ENCODE peak calls at places on chromosomes 7 and 10, in seven cellular contexts. D is K562, G is ovary, J is OCI-LY7, X is fibroblast of lung, E is transverse colon, C is cardiac muscle cell. Y is an unnamed sample. For H3K9me3 and H3K4me1, the result is how much of the 10 kb centered on the place peaks cover.

GRCh38 chr7:707296-708000 is 19.1 kb upstream of the DNAAF5 start:
- DNase-seq in G (peak), C (no peak), J (no peak), X (no peak), E (no peak), D (no peak), Y (no peak)

GRCh38 chr10:88992945-88993537 is 2.4 kb downstream of the FAS start:
- DNase-seq in G (no peak), J (no peak), D (no peak), C (no peak), X (peak), E (no peak), Y (no peak)

GRCh38 chr7:72437061-72437460 is 24.9 kb upstream of the CALN1 start:
- DNase-seq in G (no peak), D (no peak), E (no peak), J (no peak), C (no peak), X (no peak), Y (no peak)

GRCh38 chr7:90599038-90599437 is 2.9 kb downstream of the CDK14 start:
- DNase-seq in J (no peak), G (no peak), C (no peak), X (peak), E (no peak), D (no peak), Y (no peak)

GRCh38 chr7:130071701-130072622 is 1.6 kb downstream of the KLHDC10 start:
- DNase-seq in C (peak), X (peak), J (peak), D (peak), E (peak), G (peak), Y (peak)

GRCh38 chr10:29828440-29828894 is 193.7 kb upstream of the SVIL start:
- DNase-seq in C (no peak), G (peak), X (no peak), E (no peak), J (no peak), D (no peak), Y (no peak)

GRCh38 chr10:72336259-72337038 is 18.3 kb downstream of the DNAJB12 start:
- DNase-seq in G (peak), C (no peak), E (no peak), X (peak), J (no peak), D (no peak), Y (no peak)

GRCh38 chr10:27390681-27391080 is 113.4 kb upstream of the RAB18 start:
- DNase-seq in C (no peak), E (no peak), G (no peak), D (no peak), X (no peak), J (no peak), Y (no peak)

GRCh38 chr7:103637726-103638125 is 191.7 kb upstream of the SLC26A5 start:
- DNase-seq in C (no peak), D (no peak), E (no peak), X (peak), J (no peak), G (no peak), Y (no peak)

GRCh38 chr10:133306941-133307379 is 1.7 kb downstream of the TUBGCP2 start:
- DNase-seq in J (no peak), X (no peak), C (no peak), G (no peak), E (no peak), D (no peak), Y (no peak)

GRCh38 chr7:35658602-35659201 is 36.2 kb downstream of the HERPUD2 start:
- DNase-seq in J (no peak), G (no peak), E (no peak), C (no peak), D (no peak), X (no peak), Y (no peak)

GRCh38 chr10:78913219-78914059 is 155.3 kb upstream of the ZMIZ1 start:
- DNase-seq in J (peak), G (no peak), E (peak), C (no peak), D (no peak), X (no peak), Y (peak)
- H3K4me3 ChIP-seq in J (no peak), G (no peak), E (no peak), C (no peak), D (no peak), X (no peak), Y (no peak)

GRCh38 chr7:157458254-157458633 is 121.4 kb downstream of the DNAJB6 start:
- DNase-seq in J (no peak), C (no peak), D (no peak), G (peak), X (no peak), E (no peak), Y (no peak)
- H3K9me3 ChIP-seq in J (under half), C (under half), D (under half), G (under half), X (under half), E (under half), Y (under half)

GRCh38 chr7:29556405-29557195 is 7.0 kb upstream of the PRR15 start:
- DNase-seq in C (no peak), D (no peak), E (no peak), J (no peak), X (no peak), G (no peak), Y (peak)
- H3K4me1 ChIP-seq in C (under half), D (under half), E (under half), J (under half), X (under half), G (under half), Y (under half)

GRCh38 chr10:218753-219152 is 83.5 kb downstream of the ZMYND11 start:
- DNase-seq in X (peak), G (no peak), C (no peak), D (no peak), J (no peak), E (no peak), Y (no peak)
- H3K4me3 ChIP-seq in X (no peak), G (no peak), C (no peak), D (no peak), J (no peak), E (no peak), Y (no peak)

GRCh38 chr10:119827430-119827829 is 45.2 kb downstream of the MCMBP start:
- DNase-seq in E (no peak), X (no peak), J (no peak), C (no peak), G (no peak), D (no peak), Y (no peak)
- H3K9me3 ChIP-seq in E (under half), X (under half), J (under half), C (under half), G (under half), D (under half), Y (under half)

GRCh38 chr7:76247938-76248337 is 46.2 kb downstream of the SRRM3 start:
- DNase-seq in E (no peak), X (no peak), G (no peak), D (no peak), J (no peak), C (no peak), Y (no peak)

GRCh38 chr7:76252020-76252419 is 50.3 kb downstream of the SRRM3 start:
- DNase-seq in C (no peak), E (no peak), D (no peak), J (no peak), G (no peak), X (no peak), Y (no peak)

GRCh38 chr7:76244781-76245391 is 43.2 kb downstream of the SRRM3 start:
- DNase-seq in E (no peak), J (no peak), D (no peak), X (no peak), G (no peak), C (no peak), Y (no peak)

GRCh38 chr7:76241141-76241540 is 39.4 kb downstream of the SRRM3 start:
- DNase-seq in G (no peak), X (no peak), E (no peak), C (no peak), D (no peak), J (no peak), Y (no peak)

GRCh38 chr7:76246804-76247389 is 45.2 kb downstream of the SRRM3 start:
- DNase-seq in E (no peak), D (no peak), J (no peak), G (no peak), C (no peak), X (no peak), Y (no peak)
- H3K4me1 ChIP-seq in E (under half), D (under half), J (under half), G (under half), C (under half), X (under half), Y (under half)

DNA sequence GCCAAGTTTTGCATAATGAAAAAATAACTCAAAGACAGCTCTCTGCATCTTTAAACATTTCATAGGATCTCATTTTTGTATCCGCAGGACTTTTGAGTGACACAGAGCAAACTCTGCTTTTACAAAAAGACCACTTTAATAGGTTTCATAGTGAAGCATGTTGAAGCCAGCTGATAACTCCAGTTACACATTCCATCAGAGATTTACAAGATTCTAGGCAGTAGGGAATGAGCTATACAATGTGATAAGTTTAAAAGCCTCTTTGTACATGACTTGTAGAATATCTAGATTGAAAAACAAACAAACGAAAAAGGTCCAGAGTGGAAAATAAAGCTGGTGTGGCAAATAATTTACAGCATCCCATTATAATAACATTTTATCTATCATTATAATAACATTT is 2.2 kb downstream of the PRKG1 start:
- DNase-seq in D (no peak), X (no peak), E (no peak), G (no peak), J (no peak), C (no peak), Y (no peak)
- H3K4me3 ChIP-seq in D (no peak), X (peak), E (peak), G (peak), J (no peak), C (no peak), Y (no peak)

GRCh38 chr7:57181281-57181680 is 49.0 kb upstream of the ZNF479 start:
- DNase-seq in D (no peak), C (no peak), G (peak), J (no peak), E (no peak), X (no peak), Y (no peak)

GRCh38 chr7:57178768-57179139 is 46.5 kb upstream of the ZNF479 start:
- DNase-seq in X (no peak), C (no peak), J (no peak), E (no peak), G (peak), D (no peak), Y (no peak)

GRCh38 chr7:57176928-57177635 is 44.8 kb upstream of the ZNF479 start:
- DNase-seq in J (no peak), E (no peak), D (no peak), X (no peak), C (no peak), G (no peak), Y (no peak)

GRCh38 chr7:57179776-57180415 is 47.7 kb upstream of the ZNF479 start:
- DNase-seq in D (no peak), G (peak), C (no peak), J (no peak), E (no peak), X (no peak), Y (no peak)

DNA sequence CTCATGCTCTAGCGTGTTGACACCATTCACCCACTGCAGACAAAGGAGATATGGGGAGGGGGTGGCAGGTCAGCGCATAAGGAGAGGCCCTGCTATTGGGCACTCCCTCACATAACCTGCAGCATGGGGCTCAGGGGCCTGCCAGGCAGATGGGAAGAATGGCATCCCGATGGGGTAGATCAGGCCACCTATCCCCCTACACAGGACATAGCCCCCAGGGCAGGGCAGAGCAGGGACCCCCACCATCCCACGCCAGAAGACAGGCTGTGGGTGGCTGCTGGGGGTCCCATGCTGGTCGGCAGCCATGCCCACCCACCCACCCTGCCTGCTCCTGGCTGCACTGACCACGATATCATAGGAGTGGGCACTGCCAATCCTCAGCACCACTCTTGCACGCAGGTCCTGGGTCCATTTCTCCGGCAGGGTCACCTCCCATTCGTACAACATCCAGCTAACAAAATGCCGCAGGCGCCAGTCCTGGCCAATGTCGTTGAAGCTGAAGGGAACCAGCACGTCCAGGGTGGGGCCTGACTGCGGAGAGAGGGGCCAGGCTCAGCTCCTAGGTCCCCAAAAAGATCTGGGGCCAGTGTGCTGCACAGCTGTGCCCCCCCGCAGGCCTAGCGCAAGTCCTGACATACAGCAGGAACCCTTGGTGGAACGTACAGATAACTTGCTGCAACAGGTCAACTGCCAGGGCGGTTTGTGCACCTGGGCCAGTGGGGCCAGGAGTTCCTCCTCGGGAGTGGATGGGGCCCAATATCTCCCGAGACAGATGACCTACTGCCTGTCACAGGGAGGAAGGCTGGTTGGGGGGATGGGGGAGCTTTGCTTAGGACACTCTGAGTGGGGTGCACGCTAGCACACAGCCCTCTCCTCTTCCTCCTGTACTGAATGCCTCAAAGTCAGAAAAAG is 45.9 kb upstream of the ZNF479 start:
- DNase-seq in C (no peak), G (peak), X (no peak), E (no peak), D (no peak), J (no peak), Y (no peak)
- H3K9me3 ChIP-seq in C (under half), G (under half), X (under half), E (under half), D (under half), J (under half), Y (under half)

Y was measured in HAP-1.